ENCODE peak calls at places on chromosomes 16 and 17, in ten cellular contexts. I is CD8-positive, alpha-beta T cell; Z is tibial nerve; D is heart left ventricle; A is lower lobe of right lung; R is mucosa of descending colon; S is pancreas; U is heart right ventricle; T is fibroblast of lung; N is endothelial cell of umbilical vein. L is an unnamed sample. For H3K9me3, the result is how much of the 10 kb centered on the place peaks cover.

GRCh38 chr17:17468217-17469010 is 8.4 kb upstream of the MED9 start:
- DNase-seq in I (no peak), Z (no peak), D (no peak), A (no peak), R (no peak), S (peak), U (no peak), T (no peak), N (no peak), L (no peak)

GRCh38 chr17:4858880-4859260 is 25.7 kb downstream of the MINK1 start:
- DNase-seq in I (no peak), Z (no peak), D (peak), A (no peak), R (no peak), S (peak), U (peak), T (peak), N (peak), L (peak)

GRCh38 chr17:7419833-7420610 is at the start of gene SPEM1:
- DNase-seq in I (no peak), Z (no peak), D (no peak), A (no peak), R (no peak), S (no peak), U (no peak), T (no peak), N (no peak), L (peak)

GRCh38 chr16:87392823-87393679 is 915 bp downstream of the MAP1LC3B start:
- DNase-seq in I (peak), Z (no peak), D (peak), A (peak), R (peak), S (peak), U (peak), T (peak), N (peak), L (peak)

GRCh38 chr17:14301761-14302401 is 1.0 kb downstream of the HS3ST3B1 start:
- DNase-seq in I (peak), Z (no peak), D (peak), A (peak), R (peak), S (no peak), U (peak), T (peak), N (peak), L (peak)

GRCh38 chr17:7922499-7923289 is 6.6 kb upstream of the RNF227 start:
- DNase-seq in I (peak), Z (peak), D (peak), A (peak), R (peak), S (peak), U (peak), T (peak), N (peak), L (peak)

GRCh38 chr16:23682181-23682580 is 3.5 kb downstream of the PLK1 start:
- DNase-seq in I (no peak), Z (no peak), D (no peak), A (no peak), R (no peak), S (no peak), U (no peak), T (no peak), N (no peak), L (no peak)

GRCh38 chr17:66522591-66523272 is 220.3 kb downstream of the PRKCA start:
- DNase-seq in I (no peak), Z (no peak), D (no peak), A (no peak), R (no peak), S (no peak), U (no peak), T (peak), N (no peak), L (no peak)

GRCh38 chr16:203246-203645 is 23.0 kb downstream of the HBQ1 start:
- DNase-seq in I (no peak), Z (no peak), D (no peak), A (no peak), R (no peak), S (no peak), U (no peak), T (no peak), N (no peak), L (no peak)

GRCh38 chr16:84115919-84116719 is 623 bp downstream of the MBTPS1 start:
- DNase-seq in I (peak), Z (no peak), D (no peak), A (no peak), R (no peak), S (no peak), U (no peak), T (peak), N (peak), L (no peak)

GRCh38 chr16:48164907-48165715 is 9.3 kb upstream of the ABCC12 start:
- DNase-seq in I (peak), Z (peak), D (peak), A (peak), R (peak), S (peak), U (peak), T (peak), N (peak), L (no peak)

GRCh38 chr17:1725642-1726511 is 1.4 kb downstream of the WDR81 start:
- DNase-seq in I (no peak), Z (no peak), D (peak), A (no peak), R (no peak), S (peak), U (no peak), T (no peak), N (no peak), L (no peak)

GRCh38 chr17:74453665-74454196 is 12.7 kb upstream of the CD300A start:
- DNase-seq in I (no peak), Z (peak), D (no peak), A (no peak), R (peak), S (peak), U (no peak), T (no peak), N (no peak), L (no peak)

GRCh38 chr17:77566151-77566550 is 392.4 kb upstream of the TNRC6C start:
- DNase-seq in I (no peak), Z (no peak), D (no peak), A (no peak), R (no peak), S (no peak), U (no peak), T (no peak), N (no peak), L (no peak)

GRCh38 chr17:18319604-18320256 is 4.6 kb downstream of the SMCR8 start:
- DNase-seq in I (no peak), Z (no peak), D (peak), A (no peak), R (no peak), S (no peak), U (no peak), T (peak), N (peak), L (no peak)

GRCh38 chr17:18362509-18363020 is 785 bp downstream of the SHMT1 start:
- DNase-seq in I (no peak), Z (peak), D (peak), A (peak), R (peak), S (peak), U (peak), T (peak), N (peak), L (no peak)

GRCh38 chr16:74501484-74502479 is 80.5 kb upstream of the CLEC18B start:
- DNase-seq in I (no peak), Z (no peak), D (no peak), A (no peak), R (no peak), S (no peak), U (no peak), T (peak), N (no peak), L (no peak)

GRCh38 chr16:75319513-75320401 is 68.3 kb upstream of the BCAR1 start:
- DNase-seq in I (no peak), Z (no peak), D (no peak), A (no peak), R (no peak), S (no peak), U (no peak), T (peak), N (peak), L (no peak)

GRCh38 chr16:27786881-27787625 is 237.1 kb downstream of the KATNIP start:
- DNase-seq in I (no peak), Z (no peak), D (peak), A (no peak), R (no peak), S (no peak), U (no peak), T (no peak), N (no peak), L (no peak)

GRCh38 chr16:27784351-27785306 is 234.7 kb downstream of the KATNIP start:
- DNase-seq in I (no peak), Z (no peak), D (peak), A (no peak), R (no peak), S (no peak), U (no peak), T (no peak), N (no peak), L (no peak)

GRCh38 chr16:27786221-27786848 is 236.4 kb downstream of the KATNIP start:
- DNase-seq in I (no peak), Z (no peak), D (no peak), A (no peak), R (no peak), S (no peak), U (no peak), T (no peak), N (no peak), L (no peak)

GRCh38 chr16:27787661-27788060 is 237.7 kb downstream of the KATNIP start:
- DNase-seq in I (no peak), Z (no peak), D (no peak), A (no peak), R (no peak), S (no peak), U (no peak), T (no peak), N (no peak), L (no peak)

GRCh38 chr16:27785307-27785678 is 235.3 kb downstream of the KATNIP start:
- DNase-seq in I (no peak), Z (no peak), D (peak), A (no peak), R (no peak), S (no peak), U (no peak), T (no peak), N (no peak), L (no peak)
- H3K9me3 ChIP-seq in I (under half), Z (under half), D (under half), A (under half), R (under half), S (under half), U (under half), T (under half), N (under half), L (under half)

GRCh38 chr17:57577751-57578607 is 167.1 kb downstream of the CCDC182 start:
- DNase-seq in I (no peak), Z (peak), D (peak), A (no peak), R (no peak), S (no peak), U (peak), T (peak), N (no peak), L (peak)
- H3K4me3 ChIP-seq in I (no peak), Z (peak), D (peak), A (peak), R (no peak), S (no peak), U (peak), T (peak), N (no peak), L (peak)

DNA sequence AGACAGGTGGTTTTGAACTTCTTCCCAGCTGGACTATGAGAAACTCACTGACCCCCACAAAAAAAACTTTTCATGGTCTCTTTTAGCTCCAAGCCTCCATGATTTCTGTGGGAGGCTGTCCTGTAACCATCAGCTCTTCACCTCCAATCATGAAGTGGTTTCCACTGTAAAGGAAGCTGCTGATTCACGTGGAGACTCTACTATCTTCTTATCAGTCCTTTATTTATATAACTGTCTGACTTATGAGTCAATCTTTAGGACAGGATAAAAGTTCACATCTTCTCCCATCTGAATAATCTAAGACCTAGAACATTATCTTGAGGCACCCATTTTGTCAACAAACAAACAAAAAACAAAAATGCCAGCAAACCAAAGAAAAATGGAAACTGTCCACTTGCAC is 409.9 kb downstream of the SLC39A11 start:
- DNase-seq in I (no peak), Z (no peak), D (no peak), A (no peak), R (no peak), S (no peak), U (no peak), T (peak), N (no peak), L (no peak)
- TF ChIP-seq CTCF in I (no peak), Z (no peak), D (no peak), A (no peak), R (no peak), S (no peak), U (no peak), T (no peak), N (no peak), L (no peak)

GRCh38 chr17:21277332-21277731 is 7.2 kb upstream of the MAP2K3 start:
- DNase-seq in I (no peak), Z (no peak), D (no peak), A (no peak), R (no peak), S (no peak), U (no peak), T (no peak), N (no peak), L (no peak)

GRCh38 chr17:21272250-21272649 is 12.3 kb upstream of the MAP2K3 start:
- DNase-seq in I (no peak), Z (no peak), D (no peak), A (no peak), R (no peak), S (no peak), U (no peak), T (no peak), N (no peak), L (no peak)

GRCh38 chr17:21275579-21276339 is 8.8 kb upstream of the MAP2K3 start:
- DNase-seq in I (peak), Z (peak), D (peak), A (peak), R (peak), S (peak), U (peak), T (peak), N (peak), L (peak)

GRCh38 chr17:21272881-21273839 is 11.4 kb upstream of the MAP2K3 start:
- DNase-seq in I (no peak), Z (no peak), D (no peak), A (no peak), R (no peak), S (no peak), U (no peak), T (no peak), N (no peak), L (peak)

GRCh38 chr17:21275047-21275578 is 9.4 kb upstream of the MAP2K3 start:
- DNase-seq in I (no peak), Z (no peak), D (peak), A (no peak), R (no peak), S (no peak), U (no peak), T (no peak), N (no peak), L (peak)
- H3K9me3 ChIP-seq in I (under half), Z (under half), D (under half), A (under half), R (under half), S (under half), U (under half), T (under half), N (under half), L (under half)